ENCODE peak calls at places on chromosome 4, in five cellular contexts. C, X, W, P and M are unnamed samples.

GRCh38 chr4:92969650-92970370 is 666.0 kb downstream of the GRID2 start:
- DNase-seq in C (no peak), X (no peak), W (no peak), P (peak), M (peak)

GRCh38 chr4:131411393-131411792 is 1737.7 kb upstream of the PCDH10 start:
- DNase-seq in X (no peak), C (no peak), P (no peak), W (no peak), M (no peak)

GRCh38 chr4:48779095-48779997 is 733 bp downstream of the FRYL start:
- DNase-seq in C (peak), P (peak), W (peak), X (peak), M (peak)

GRCh38 chr4:41156574-41156973 is 57.8 kb downstream of the APBB2 start:
- DNase-seq in C (no peak), P (peak), W (no peak), X (no peak), M (no peak)

GRCh38 chr4:2781911-2782310 is 11.0 kb upstream of the SH3BP2 start:
- DNase-seq in C (no peak), X (no peak), P (no peak), W (no peak), M (no peak)

GRCh38 chr4:180336494-180337090 is 1906.6 kb upstream of the TENM3 start:
- DNase-seq in C (no peak), P (no peak), W (no peak), X (no peak), M (no peak)

GRCh38 chr4:109462802-109463201 is 29.2 kb downstream of the SEC24B start:
- DNase-seq in C (no peak), X (no peak), P (no peak), W (no peak), M (peak)

GRCh38 chr4:140427104-140427918 is at the start of gene CLGN:
- DNase-seq in P (peak), C (peak), W (peak), X (peak), M (peak)

GRCh38 chr4:94408549-94409374 is 43.0 kb upstream of the PDLIM5 start:
- DNase-seq in W (peak), C (no peak), P (peak), X (no peak), M (peak)

GRCh38 chr4:30619679-30620078 is 100.5 kb upstream of the PCDH7 start:
- DNase-seq in W (peak), C (no peak), X (no peak), P (no peak), M (no peak)

GRCh38 chr4:184756399-184756798 is 22.5 kb upstream of the CENPU start:
- DNase-seq in P (no peak), C (no peak), W (no peak), X (no peak), M (peak)

GRCh38 chr4:121764702-121765367 is at the start of gene SMIM43:
- DNase-seq in X (no peak), W (peak), C (peak), P (no peak), M (peak)